ENCODE peak calls at places on chromosomes 16 and 17, in nine cellular contexts. S is gastrocnemius medialis; Q is mesenchymal stem cell; H is fibroblast of lung; T is H9; D is heart right ventricle; E is cardiac muscle cell; W is CD4-positive, alpha-beta memory T cell; X is tibial artery. R is an unnamed sample.
A peak's percentile ranks its signal among the peaks of the same experiment; 100 is the strongest.

GRCh38 chr17:57940653-57941329 is 14.4 kb downstream of the CUEDC1 start:
- DNase-seq in H (no peak), E (no peak), D (no peak), T (no peak), Q (no peak), X (no peak), W (no peak), S (peak; percentile 60), R (no peak)

GRCh38 chr16:23564964-23565363 is 7.4 kb downstream of the UBFD1 start:
- DNase-seq in W (no peak), D (peak; percentile 59), S (peak; percentile 93), H (peak; percentile 11), E (no peak), X (peak; percentile 72), Q (no peak), T (no peak), R (no peak)

GRCh38 chr17:58734811-58735210 is 20.8 kb upstream of the PPM1E start:
- DNase-seq in E (no peak), T (no peak), H (no peak), W (no peak), Q (no peak), X (no peak), D (no peak), S (no peak), R (no peak)

GRCh38 chr16:57873218-57873617 is 70.9 kb upstream of the KIFC3 start:
- DNase-seq in W (no peak), Q (no peak), D (no peak), T (peak; percentile 86), E (no peak), H (no peak), X (no peak), S (no peak), R (no peak)

GRCh38 chr17:2707721-2708584 is 3.6 kb downstream of the CLUH start:
- DNase-seq in T (peak; percentile 82), E (no peak), D (peak; percentile 81), H (no peak), W (no peak), Q (no peak), X (peak; percentile 95), S (peak; percentile 88), R (no peak)

GRCh38 chr17:74305865-74306654 is 20.0 kb upstream of the KIF19 start:
- DNase-seq in X (no peak), D (no peak), H (peak; percentile 45), T (peak; percentile 45), W (no peak), Q (no peak), S (no peak), E (no peak), R (no peak)

GRCh38 chr17:59335685-59336084 is 4.2 kb downstream of the YPEL2 start:
- DNase-seq in S (no peak), H (no peak), D (no peak), X (no peak), E (no peak), T (no peak), Q (no peak), W (no peak), R (no peak)

GRCh38 chr17:31919802-31920525 is 16.8 kb upstream of the SUZ12 start:
- DNase-seq in E (peak; percentile 41), D (no peak), S (no peak), H (peak; percentile 82), Q (no peak), W (no peak), T (no peak), X (no peak), R (no peak)

GRCh38 chr17:45907720-45908395 is 13.5 kb downstream of the MAPT start:
- DNase-seq in S (peak; percentile 54), Q (no peak), E (no peak), D (no peak), W (no peak), H (no peak), X (no peak), T (peak; percentile 27), R (no peak)

GRCh38 chr17:57559226-57559625 is 185.9 kb downstream of the CCDC182 start:
- DNase-seq in W (no peak), E (no peak), D (no peak), Q (no peak), H (no peak), X (no peak), T (no peak), S (no peak), R (no peak)

GRCh38 chr17:30947796-30948195 is 23.0 kb upstream of the RNF135 start:
- DNase-seq in Q (no peak), H (no peak), W (no peak), X (no peak), S (no peak), E (no peak), D (no peak), T (no peak), R (no peak)

GRCh38 chr16:84568066-84568465 is 49.8 kb downstream of the COTL1 start:
- DNase-seq in Q (no peak), E (no peak), H (no peak), T (no peak), S (no peak), X (no peak), W (no peak), D (no peak), R (no peak)

GRCh38 chr17:81015135-81015534 is 19.8 kb upstream of the BAIAP2 start:
- DNase-seq in H (no peak), D (no peak), S (no peak), Q (no peak), T (no peak), X (no peak), W (no peak), E (no peak), R (no peak)

GRCh38 chr16:68499011-68499410 is 40.1 kb upstream of the ZFP90 start:
- DNase-seq in E (peak; percentile 26), Q (no peak), H (no peak), D (no peak), W (no peak), T (no peak), S (no peak), X (no peak), R (no peak)

GRCh38 chr16:881219-882097 is 80.9 kb upstream of the GNG13 start:
- DNase-seq in W (no peak), E (no peak), S (no peak), X (peak; percentile 48), D (no peak), Q (no peak), T (no peak), H (no peak), R (no peak)

GRCh38 chr16:64893386-64893785 is 228.5 kb downstream of the CDH11 start:
- DNase-seq in D (peak; percentile 18), E (no peak), H (peak; percentile 27), T (no peak), X (no peak), S (no peak), W (no peak), Q (peak; percentile 85), R (no peak)

GRCh38 chr17:41919840-41920579 is 1.3 kb upstream of the ACLY start:
- DNase-seq in W (no peak), T (peak; percentile 62), H (peak; percentile 18), S (no peak), X (no peak), D (no peak), E (peak; percentile 51), Q (no peak), R (no peak)

GRCh38 chr17:75950421-75950820 is 9.6 kb upstream of the FBF1 start:
- DNase-seq in S (no peak), D (no peak), H (no peak), Q (no peak), T (no peak), X (no peak), E (no peak), W (no peak), R (no peak)

GRCh38 chr17:14282700-14283099 is 18.2 kb upstream of the HS3ST3B1 start:
- DNase-seq in T (no peak), W (no peak), X (no peak), H (no peak), E (no peak), S (no peak), D (no peak), Q (no peak), R (no peak)

GRCh38 chr16:63735456-63735855 is 1386.4 kb downstream of the CDH11 start:
- DNase-seq in D (no peak), W (no peak), S (no peak), E (peak; percentile 45), T (no peak), X (no peak), H (no peak), Q (no peak), R (no peak)
- H3K4me1 ChIP-seq in D (no peaks in the 10 kb centered on the region), W (no peaks in the 10 kb centered on the region), S (no peaks in the 10 kb centered on the region), E (no peaks in the 10 kb centered on the region), T (no peaks in the 10 kb centered on the region), X (no peaks in the 10 kb centered on the region), H (no peaks in the 10 kb centered on the region), Q (no peaks in the 10 kb centered on the region), R (no peaks in the 10 kb centered on the region)

GRCh38 chr17:78044280-78044835 is 84.2 kb downstream of the TMC6 start:
- DNase-seq in W (no peak), X (no peak), S (peak; percentile 42), E (no peak), Q (peak; percentile 20), H (no peak), D (no peak), T (no peak), R (no peak)
- H3K27me3 ChIP-seq in W (no peaks in the 10 kb centered on the region), X (no peaks in the 10 kb centered on the region), S (no peaks in the 10 kb centered on the region), E (no peaks in the 10 kb centered on the region), Q (no peaks in the 10 kb centered on the region), H (no peaks in the 10 kb centered on the region), D (no peaks in the 10 kb centered on the region), T (no peaks in the 10 kb centered on the region), R (no peaks in the 10 kb centered on the region)

DNA sequence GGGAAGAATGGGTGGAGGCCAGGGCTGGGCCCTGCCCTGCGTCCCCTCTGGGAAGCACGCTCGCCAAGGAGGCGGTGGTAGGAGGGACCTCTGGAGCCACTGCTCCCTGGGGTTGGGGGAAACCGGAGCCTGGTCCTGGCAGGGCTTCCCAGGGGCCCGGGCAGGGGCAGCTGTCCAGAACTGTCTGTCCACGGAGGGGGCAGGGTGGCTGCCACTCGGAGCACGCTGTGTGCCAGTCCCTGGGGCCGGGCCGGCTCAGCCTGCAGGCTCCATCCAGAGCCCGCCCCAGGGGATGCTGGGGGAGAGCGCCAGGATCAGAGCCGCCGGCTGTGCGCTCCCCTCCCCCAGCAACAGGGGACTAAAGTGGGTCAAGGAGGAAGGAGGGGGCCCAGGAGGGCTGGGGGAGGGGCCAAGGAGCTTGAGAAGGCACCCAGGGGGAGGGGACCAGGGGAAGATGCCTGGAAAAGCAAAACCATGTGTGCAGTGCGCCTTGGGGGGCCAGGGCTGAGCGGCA is 21.4 kb downstream of the ZNF423 start:
- DNase-seq in X (peak; percentile 97), H (no peak), D (peak; percentile 64), E (peak; percentile 79), W (no peak), S (peak; percentile 88), T (no peak), Q (peak; percentile 18), R (no peak)
- H3K4me1 ChIP-seq in X (peaks cover 88% of the 10 kb centered on the region), H (no peaks in the 10 kb centered on the region), D (peaks cover 79% of the 10 kb centered on the region), E (peaks cover 24% of the 10 kb centered on the region), W (no peaks in the 10 kb centered on the region), S (peaks cover 86% of the 10 kb centered on the region), T (peaks cover 7% of the 10 kb centered on the region), Q (peaks cover 37% of the 10 kb centered on the region), R (no peaks in the 10 kb centered on the region)

DNA sequence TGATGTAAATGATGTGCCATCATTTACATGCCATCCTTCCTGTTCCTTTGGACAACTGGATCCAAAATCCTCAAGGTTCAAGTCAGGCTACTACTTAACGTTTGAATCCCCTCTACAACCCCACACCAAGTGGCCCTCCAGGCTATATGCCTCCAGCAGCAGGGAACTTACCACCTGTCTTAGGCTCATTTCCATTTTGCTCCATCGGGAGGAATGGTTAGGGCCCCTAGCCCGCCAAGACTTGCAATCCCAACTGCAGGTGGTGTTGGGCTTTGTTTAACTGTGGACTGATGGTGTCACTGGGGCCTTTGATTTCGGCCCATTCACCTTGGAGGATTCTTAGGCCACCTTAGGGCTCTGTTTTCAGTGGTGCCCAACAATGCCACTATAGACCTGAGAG is 9.7 kb downstream of the HNF1B start:
- DNase-seq in S (no peak), D (no peak), T (peak; percentile 61), W (no peak), H (no peak), X (no peak), Q (no peak), E (no peak), R (no peak)
- H3K27me3 ChIP-seq in S (peaks cover 47% of the 10 kb centered on the region), D (peaks cover 50% of the 10 kb centered on the region), T (peaks cover 18% of the 10 kb centered on the region), W (peaks cover 18% of the 10 kb centered on the region), H (peaks cover 35% of the 10 kb centered on the region), X (peaks cover 51% of the 10 kb centered on the region), Q (peaks cover 80% of the 10 kb centered on the region), E (peaks cover 43% of the 10 kb centered on the region), R (peaks cover 18% of the 10 kb centered on the region)

R was measured in effector memory CD4-positive, alpha-beta T cell.